ENCODE peak calls at places on chromosomes 5 and 9, in eight cellular contexts. One of them, this sample, is unnamed.

GRCh38 chr5:33330416-33330815 is 110.3 kb upstream of the TARS1 start:
- DNase-seq in fibroblast of lung: peak; percentile 88
- DNase-seq in mammary epithelial cell: no peak
- DNase-seq in lower leg skin: no peak
- DNase-seq in MM.1S: no peak
- DNase-seq in tibial nerve: no peak
- DNase-seq in thoracic aorta: no peak
- DNase-seq in CD8-positive, alpha-beta T cell: no peak
- DNase-seq in this sample: no peak

GRCh38 chr5:125209650-125210049 is 463.2 kb upstream of the ZNF608 start:
- DNase-seq in fibroblast of lung: peak; percentile 59
- DNase-seq in mammary epithelial cell: no peak
- DNase-seq in lower leg skin: no peak
- DNase-seq in CD8-positive, alpha-beta T cell: no peak
- DNase-seq in tibial nerve: no peak
- DNase-seq in MM.1S: no peak
- DNase-seq in thoracic aorta: no peak
- DNase-seq in this sample: no peak

GRCh38 chr5:64622991-64623390 is 67.3 kb upstream of the SHISAL2B start:
- DNase-seq in mammary epithelial cell: no peak
- DNase-seq in CD8-positive, alpha-beta T cell: no peak
- DNase-seq in lower leg skin: no peak
- DNase-seq in fibroblast of lung: no peak
- DNase-seq in MM.1S: no peak
- DNase-seq in thoracic aorta: no peak
- DNase-seq in tibial nerve: no peak
- DNase-seq in this sample: no peak

GRCh38 chr5:691817-692529 is 1.2 kb downstream of the TPPP start:
- DNase-seq in lower leg skin: no peak
- DNase-seq in thoracic aorta: no peak
- DNase-seq in mammary epithelial cell: no peak
- DNase-seq in fibroblast of lung: no peak
- DNase-seq in CD8-positive, alpha-beta T cell: no peak
- DNase-seq in MM.1S: no peak
- DNase-seq in tibial nerve: no peak
- DNase-seq in this sample: no peak

GRCh38 chr5:172283020-172283861 is at the start of gene UBTD2:
- DNase-seq in tibial nerve: peak; percentile 75
- DNase-seq in thoracic aorta: peak; percentile 24
- DNase-seq in fibroblast of lung: peak; percentile 76
- DNase-seq in CD8-positive, alpha-beta T cell: peak; percentile 70
- DNase-seq in lower leg skin: peak; percentile 60
- DNase-seq in MM.1S: peak; percentile 75
- DNase-seq in mammary epithelial cell: peak; percentile 77
- DNase-seq in this sample: peak; percentile 58

GRCh38 chr5:81835813-81836458 is 85.0 kb upstream of the SSBP2 start:
- DNase-seq in tibial nerve: no peak
- DNase-seq in MM.1S: no peak
- DNase-seq in mammary epithelial cell: no peak
- DNase-seq in lower leg skin: no peak
- DNase-seq in fibroblast of lung: no peak
- DNase-seq in thoracic aorta: no peak
- DNase-seq in CD8-positive, alpha-beta T cell: no peak
- DNase-seq in this sample: no peak

GRCh38 chr5:157342822-157343402 is 77.0 kb downstream of the CYFIP2 start:
- DNase-seq in fibroblast of lung: no peak
- DNase-seq in tibial nerve: no peak
- DNase-seq in lower leg skin: no peak
- DNase-seq in mammary epithelial cell: peak; percentile 6
- DNase-seq in CD8-positive, alpha-beta T cell: peak; percentile 33
- DNase-seq in MM.1S: peak; percentile 18
- DNase-seq in thoracic aorta: no peak
- DNase-seq in this sample: no peak

GRCh38 chr9:21017092-21017491 is 14.3 kb downstream of the HACD4 start:
- DNase-seq in lower leg skin: no peak
- DNase-seq in thoracic aorta: no peak
- DNase-seq in CD8-positive, alpha-beta T cell: no peak
- DNase-seq in tibial nerve: no peak
- DNase-seq in fibroblast of lung: peak; percentile 67
- DNase-seq in MM.1S: no peak
- DNase-seq in mammary epithelial cell: peak; percentile 85
- DNase-seq in this sample: no peak

GRCh38 chr5:32446660-32447059 is 2.1 kb upstream of the ZFR start:
- DNase-seq in fibroblast of lung: no peak
- DNase-seq in thoracic aorta: no peak
- DNase-seq in MM.1S: no peak
- DNase-seq in lower leg skin: no peak
- DNase-seq in tibial nerve: no peak
- DNase-seq in mammary epithelial cell: no peak
- DNase-seq in CD8-positive, alpha-beta T cell: no peak
- DNase-seq in this sample: peak; percentile 66

GRCh38 chr9:109600142-109600541 is 102.0 kb upstream of the PTPN3 start:
- DNase-seq in fibroblast of lung: peak; percentile 96
- DNase-seq in CD8-positive, alpha-beta T cell: no peak
- DNase-seq in MM.1S: no peak
- DNase-seq in thoracic aorta: no peak
- DNase-seq in tibial nerve: no peak
- DNase-seq in mammary epithelial cell: peak; percentile 63
- DNase-seq in lower leg skin: no peak
- DNase-seq in this sample: no peak

GRCh38 chr9:131714161-131714646 is 25.7 kb downstream of the RAPGEF1 start:
- DNase-seq in MM.1S: no peak
- DNase-seq in fibroblast of lung: peak; percentile 91
- DNase-seq in CD8-positive, alpha-beta T cell: no peak
- DNase-seq in lower leg skin: peak; percentile 83
- DNase-seq in mammary epithelial cell: peak; percentile 93
- DNase-seq in thoracic aorta: peak; percentile 71
- DNase-seq in tibial nerve: peak; percentile 45
- DNase-seq in this sample: no peak

GRCh38 chr9:83477120-83477519 is 61.1 kb downstream of the FRMD3 start:
- DNase-seq in thoracic aorta: no peak
- DNase-seq in CD8-positive, alpha-beta T cell: no peak
- DNase-seq in lower leg skin: no peak
- DNase-seq in fibroblast of lung: no peak
- DNase-seq in mammary epithelial cell: no peak
- DNase-seq in MM.1S: no peak
- DNase-seq in tibial nerve: no peak
- DNase-seq in this sample: no peak

GRCh38 chr9:135924628-135925338 is 17.4 kb upstream of the CAMSAP1 start:
- DNase-seq in fibroblast of lung: no peak
- DNase-seq in tibial nerve: no peak
- DNase-seq in thoracic aorta: no peak
- DNase-seq in CD8-positive, alpha-beta T cell: no peak
- DNase-seq in MM.1S: no peak
- DNase-seq in lower leg skin: no peak
- DNase-seq in mammary epithelial cell: no peak
- DNase-seq in this sample: no peak
- TF ChIP-seq CTCF in fibroblast of lung: no peak
- TF ChIP-seq CTCF in tibial nerve: no peak
- TF ChIP-seq CTCF in thoracic aorta: no peak
- TF ChIP-seq CTCF in CD8-positive, alpha-beta T cell: no peak
- TF ChIP-seq CTCF in MM.1S: no peak
- TF ChIP-seq CTCF in lower leg skin: no peak
- TF ChIP-seq CTCF in mammary epithelial cell: no peak
- TF ChIP-seq CTCF in this sample: no peak

GRCh38 chr9:36592801-36593583 is 20.3 kb downstream of the MELK start:
- DNase-seq in CD8-positive, alpha-beta T cell: no peak
- DNase-seq in lower leg skin: no peak
- DNase-seq in tibial nerve: no peak
- DNase-seq in thoracic aorta: no peak
- DNase-seq in fibroblast of lung: no peak
- DNase-seq in MM.1S: no peak
- DNase-seq in mammary epithelial cell: no peak
- DNase-seq in this sample: no peak

GRCh38 chr9:36603006-36603405 is 30.3 kb downstream of the MELK start:
- DNase-seq in lower leg skin: no peak
- DNase-seq in fibroblast of lung: peak; percentile 43
- DNase-seq in thoracic aorta: no peak
- DNase-seq in mammary epithelial cell: no peak
- DNase-seq in tibial nerve: no peak
- DNase-seq in MM.1S: no peak
- DNase-seq in CD8-positive, alpha-beta T cell: no peak
- DNase-seq in this sample: no peak

GRCh38 chr9:36598281-36598680 is 25.6 kb downstream of the MELK start:
- DNase-seq in fibroblast of lung: no peak
- DNase-seq in CD8-positive, alpha-beta T cell: no peak
- DNase-seq in mammary epithelial cell: no peak
- DNase-seq in lower leg skin: no peak
- DNase-seq in tibial nerve: no peak
- DNase-seq in thoracic aorta: no peak
- DNase-seq in MM.1S: no peak
- DNase-seq in this sample: no peak

GRCh38 chr9:36594228-36594627 is 21.5 kb downstream of the MELK start:
- DNase-seq in thoracic aorta: no peak
- DNase-seq in MM.1S: no peak
- DNase-seq in lower leg skin: no peak
- DNase-seq in tibial nerve: no peak
- DNase-seq in CD8-positive, alpha-beta T cell: no peak
- DNase-seq in fibroblast of lung: no peak
- DNase-seq in mammary epithelial cell: no peak
- DNase-seq in this sample: no peak

DNA sequence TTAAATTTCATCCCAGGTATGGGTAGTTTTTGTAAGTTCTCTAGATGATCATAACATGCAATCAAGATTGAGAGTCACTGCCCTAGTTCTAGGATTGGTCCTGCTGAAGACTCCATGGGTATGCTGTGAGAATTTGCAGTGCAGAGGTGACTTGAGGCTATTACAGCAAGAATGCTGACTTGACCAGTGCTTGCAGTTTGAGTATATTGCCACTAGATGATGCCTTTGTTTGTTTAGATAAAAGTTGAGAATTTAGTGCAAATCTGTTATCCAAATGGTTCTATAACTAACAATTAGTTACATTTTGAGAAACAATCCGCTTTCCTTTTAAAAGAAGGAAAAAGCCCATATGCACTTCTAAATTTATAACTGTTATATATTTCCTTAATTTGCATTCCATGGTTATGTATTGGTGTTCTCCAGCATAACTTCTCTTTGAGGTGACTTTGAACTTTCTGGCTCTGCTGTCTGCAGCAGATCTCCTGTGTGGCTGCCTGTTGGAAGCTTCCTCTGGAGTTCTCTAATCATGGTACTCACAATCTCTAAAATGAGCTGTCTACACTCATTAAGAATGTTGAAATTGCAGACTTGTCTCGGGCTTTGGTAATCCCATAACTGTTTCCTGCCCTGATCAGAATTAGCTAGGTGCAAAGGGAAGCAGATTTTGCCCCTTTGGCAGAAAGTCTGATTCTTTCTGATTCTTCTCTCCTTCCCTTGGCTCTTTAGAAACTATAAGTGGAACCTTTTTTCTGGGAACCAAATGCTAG is 24.9 kb downstream of the MELK start:
- DNase-seq in thoracic aorta: no peak
- DNase-seq in tibial nerve: no peak
- DNase-seq in MM.1S: no peak
- DNase-seq in CD8-positive, alpha-beta T cell: no peak
- DNase-seq in fibroblast of lung: peak; percentile 79
- DNase-seq in mammary epithelial cell: peak; percentile 38
- DNase-seq in lower leg skin: no peak
- DNase-seq in this sample: no peak
- TF ChIP-seq CTCF in thoracic aorta: peak; percentile 30
- TF ChIP-seq CTCF in tibial nerve: peak; percentile 46
- TF ChIP-seq CTCF in MM.1S: peak; percentile 54
- TF ChIP-seq CTCF in CD8-positive, alpha-beta T cell: peak; percentile 19
- TF ChIP-seq CTCF in fibroblast of lung: peak; percentile 92
- TF ChIP-seq CTCF in mammary epithelial cell: peak; percentile 90
- TF ChIP-seq CTCF in lower leg skin: no peak
- TF ChIP-seq CTCF in this sample: no peak

GRCh38 chr9:95912773-95913172 is 37.3 kb downstream of the ERCC6L2 start:
- DNase-seq in tibial nerve: no peak
- DNase-seq in lower leg skin: no peak
- DNase-seq in thoracic aorta: no peak
- DNase-seq in mammary epithelial cell: no peak
- DNase-seq in CD8-positive, alpha-beta T cell: no peak
- DNase-seq in MM.1S: no peak
- DNase-seq in fibroblast of lung: no peak
- DNase-seq in this sample: no peak

GRCh38 chr9:95910770-95911340 is 35.4 kb downstream of the ERCC6L2 start:
- DNase-seq in tibial nerve: no peak
- DNase-seq in lower leg skin: no peak
- DNase-seq in CD8-positive, alpha-beta T cell: no peak
- DNase-seq in fibroblast of lung: no peak
- DNase-seq in mammary epithelial cell: no peak
- DNase-seq in thoracic aorta: no peak
- DNase-seq in MM.1S: no peak
- DNase-seq in this sample: no peak

GRCh38 chr9:95910023-95910706 is 34.7 kb downstream of the ERCC6L2 start:
- DNase-seq in mammary epithelial cell: no peak
- DNase-seq in MM.1S: no peak
- DNase-seq in thoracic aorta: no peak
- DNase-seq in tibial nerve: no peak
- DNase-seq in CD8-positive, alpha-beta T cell: no peak
- DNase-seq in lower leg skin: no peak
- DNase-seq in fibroblast of lung: no peak
- DNase-seq in this sample: no peak

GRCh38 chr9:95903398-95903797 is 27.9 kb downstream of the ERCC6L2 start:
- DNase-seq in tibial nerve: no peak
- DNase-seq in mammary epithelial cell: no peak
- DNase-seq in MM.1S: no peak
- DNase-seq in lower leg skin: no peak
- DNase-seq in fibroblast of lung: no peak
- DNase-seq in CD8-positive, alpha-beta T cell: no peak
- DNase-seq in thoracic aorta: no peak
- DNase-seq in this sample: no peak

GRCh38 chr9:95907794-95908193 is 32.3 kb downstream of the ERCC6L2 start:
- DNase-seq in lower leg skin: no peak
- DNase-seq in thoracic aorta: no peak
- DNase-seq in fibroblast of lung: no peak
- DNase-seq in tibial nerve: no peak
- DNase-seq in CD8-positive, alpha-beta T cell: no peak
- DNase-seq in MM.1S: no peak
- DNase-seq in mammary epithelial cell: no peak
- DNase-seq in this sample: no peak
- TF ChIP-seq CTCF in lower leg skin: no peak
- TF ChIP-seq CTCF in thoracic aorta: no peak
- TF ChIP-seq CTCF in fibroblast of lung: peak; percentile 31
- TF ChIP-seq CTCF in tibial nerve: no peak
- TF ChIP-seq CTCF in CD8-positive, alpha-beta T cell: peak; percentile 24
- TF ChIP-seq CTCF in MM.1S: peak; percentile 19
- TF ChIP-seq CTCF in mammary epithelial cell: no peak
- TF ChIP-seq CTCF in this sample: no peak

DNA sequence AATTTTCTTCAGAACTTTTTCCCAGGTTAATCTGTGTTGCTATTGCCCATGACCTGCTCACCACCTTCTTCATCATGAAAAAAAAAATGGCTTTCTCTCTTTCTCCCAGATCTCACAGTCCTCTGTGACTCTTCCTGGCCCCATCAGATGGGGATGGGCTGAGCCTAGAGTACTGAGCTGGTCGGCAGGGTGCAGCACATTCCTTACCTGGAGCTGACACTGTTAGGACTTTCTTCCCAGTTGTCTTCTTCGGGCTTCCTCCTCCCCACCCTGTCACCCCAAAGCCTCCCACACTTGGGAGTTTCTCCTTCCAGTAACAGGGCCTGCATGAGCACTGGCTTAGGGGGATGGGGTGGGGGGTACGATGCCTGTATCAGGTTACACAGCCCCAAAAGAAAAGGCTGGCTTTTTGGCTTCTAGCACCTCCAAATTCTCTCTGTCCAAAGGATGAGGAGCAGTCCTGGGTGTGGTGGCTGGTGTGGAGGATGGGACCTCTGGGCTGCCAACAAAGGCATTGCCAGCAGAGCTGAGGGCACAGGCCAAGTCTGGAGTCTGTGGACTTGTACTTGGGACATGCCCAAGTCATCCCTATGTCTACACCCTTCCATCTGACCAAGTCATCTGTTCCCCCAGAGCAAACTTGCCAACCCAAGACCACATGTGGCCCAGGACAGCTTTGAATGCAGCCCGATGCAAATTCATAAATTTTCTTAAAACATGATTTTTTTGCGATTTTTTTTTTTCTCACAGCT is 68.0 kb upstream of the HSPA9 start:
- DNase-seq in thoracic aorta: no peak
- DNase-seq in CD8-positive, alpha-beta T cell: no peak
- DNase-seq in mammary epithelial cell: no peak
- DNase-seq in tibial nerve: no peak
- DNase-seq in fibroblast of lung: no peak
- DNase-seq in lower leg skin: no peak
- DNase-seq in MM.1S: no peak
- DNase-seq in this sample: no peak
- TF ChIP-seq CTCF in thoracic aorta: no peak
- TF ChIP-seq CTCF in CD8-positive, alpha-beta T cell: no peak
- TF ChIP-seq CTCF in mammary epithelial cell: no peak
- TF ChIP-seq CTCF in tibial nerve: no peak
- TF ChIP-seq CTCF in fibroblast of lung: no peak
- TF ChIP-seq CTCF in lower leg skin: no peak
- TF ChIP-seq CTCF in MM.1S: no peak
- TF ChIP-seq CTCF in this sample: no peak